ENCODE peak calls at places on chromosomes 1 and 21, in nine cellular contexts. J is upper lobe of left lung, V is heart left ventricle, R is endothelial cell of umbilical vein, A is right lobe of liver, P is tibial nerve, O is erythroblast, W is GM12891, E is body of pancreas. D is an unnamed sample.
A peak's percentile ranks its signal among the peaks of the same experiment; 100 is the strongest.

GRCh38 chr1:5099558-5099957 is 445.1 kb downstream of the AJAP1 start:
- DNase-seq in V (no peak), R (no peak), O (no peak), A (no peak), W (no peak), P (no peak), J (peak; percentile 26), E (no peak), D (no peak)

GRCh38 chr21:45549670-45550463 is 7.6 kb upstream of the SLC19A1 start:
- DNase-seq in V (peak; percentile 67), J (peak; percentile 63), O (no peak), P (no peak), W (no peak), E (peak; percentile 10), R (no peak), A (peak; percentile 67), D (peak; percentile 23)

GRCh38 chr1:24100945-24101737 is 10.8 kb downstream of the MYOM3 start:
- DNase-seq in W (no peak), R (no peak), P (no peak), V (peak; percentile 10), E (no peak), A (no peak), J (no peak), O (no peak), D (no peak)

GRCh38 chr1:186772228-186772627 is 56.5 kb upstream of the PLA2G4A start:
- DNase-seq in J (no peak), R (no peak), W (no peak), A (no peak), P (no peak), O (no peak), E (no peak), V (no peak), D (no peak)

GRCh38 chr1:111690306-111690617 is 48.9 kb downstream of the INKA2 start:
- DNase-seq in O (no peak), V (no peak), E (peak; percentile 73), W (no peak), P (no peak), R (peak; percentile 75), J (peak; percentile 55), A (no peak), D (peak; percentile 54)

GRCh38 chr1:203351037-203351625 is at the start of gene FMOD:
- DNase-seq in O (no peak), W (no peak), R (no peak), J (no peak), P (peak; percentile 48), A (no peak), V (no peak), E (peak; percentile 67), D (peak; percentile 78)

GRCh38 chr1:157040802-157041201 is 4.7 kb downstream of the ARHGEF11 start:
- DNase-seq in R (peak; percentile 14), P (no peak), J (no peak), O (no peak), A (no peak), W (no peak), V (no peak), E (no peak), D (no peak)

GRCh38 chr1:65431111-65431705 is 10.7 kb downstream of the LEPR start:
- DNase-seq in E (no peak), R (peak; percentile 79), W (no peak), O (peak; percentile 80), J (no peak), A (no peak), V (no peak), P (no peak), D (no peak)

GRCh38 chr1:15323989-15324866 is 77.2 kb downstream of the FHAD1 start:
- DNase-seq in P (no peak), A (no peak), W (no peak), J (no peak), V (no peak), E (no peak), R (no peak), O (no peak), D (no peak)

GRCh38 chr1:11273595-11274234 is 717 bp downstream of the UBIAD1 start:
- DNase-seq in O (peak; percentile 70), E (no peak), P (no peak), W (no peak), V (no peak), A (no peak), J (no peak), R (no peak), D (no peak)

GRCh38 chr1:160883586-160883985 is 1.4 kb downstream of the ITLN1 start:
- DNase-seq in P (no peak), E (no peak), W (no peak), R (no peak), V (no peak), J (no peak), A (no peak), O (no peak), D (no peak)

GRCh38 chr1:238279694-238280380 is 389.1 kb upstream of the ZP4 start:
- DNase-seq in P (no peak), V (no peak), W (no peak), A (no peak), E (no peak), J (no peak), O (no peak), R (no peak), D (no peak)

GRCh38 chr1:21077085-21077484 is 99.6 kb downstream of the EIF4G3 start:
- DNase-seq in R (peak; percentile 77), P (no peak), W (no peak), E (no peak), J (peak; percentile 51), O (no peak), V (no peak), A (no peak), D (no peak)

GRCh38 chr1:30887485-30888315 is 20.9 kb downstream of the SDC3 start:
- DNase-seq in O (peak; percentile 51), E (no peak), P (no peak), R (no peak), J (no peak), W (no peak), V (no peak), A (no peak), D (no peak)

DNA sequence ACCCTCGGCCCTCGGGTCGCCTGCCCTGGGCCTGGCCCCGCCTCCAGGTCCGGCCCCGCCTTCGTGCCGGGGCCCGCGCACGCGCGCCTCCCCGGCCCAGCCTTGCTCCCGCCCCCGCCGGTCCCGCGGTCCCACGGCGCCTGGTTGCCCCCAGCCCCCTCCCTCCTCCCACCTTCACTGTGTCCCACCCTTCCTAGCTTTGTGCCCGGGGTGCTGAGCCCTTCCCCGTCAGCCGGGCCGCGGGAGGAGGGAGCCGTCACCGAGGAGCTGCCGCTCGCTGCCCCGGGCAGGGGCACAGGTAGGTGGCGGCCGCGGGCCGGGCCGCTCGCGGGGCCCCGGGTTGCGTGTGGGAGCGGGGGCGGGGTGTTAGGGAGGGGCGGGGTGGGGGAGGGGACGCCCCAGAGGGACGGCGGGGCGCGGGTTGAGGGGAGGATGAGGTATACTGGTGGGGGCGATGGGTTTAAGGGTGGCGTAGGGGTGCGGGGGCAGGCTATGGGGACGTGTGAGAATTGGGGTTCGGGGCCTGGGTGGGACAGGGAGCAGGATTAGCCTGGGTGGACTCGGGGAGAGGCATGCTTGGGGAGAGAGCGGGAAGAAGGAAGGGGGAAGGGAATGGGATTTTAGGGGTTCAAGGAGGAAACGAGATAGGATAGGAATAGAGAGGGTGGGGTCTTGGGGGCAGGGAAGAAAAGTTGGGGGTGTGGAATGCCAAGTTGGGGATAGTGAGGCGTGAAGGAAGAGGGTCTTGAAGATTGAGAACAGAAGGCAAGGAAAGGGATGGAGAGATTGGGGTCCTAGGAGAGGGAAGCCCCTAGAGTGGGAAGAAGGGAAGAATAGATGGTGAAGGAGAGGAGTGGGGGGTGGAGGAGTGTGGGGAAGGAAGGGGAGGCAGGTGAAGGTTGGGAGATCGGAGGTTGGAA is at the start of gene LRRC42:
- DNase-seq in W (no peak), V (no peak), A (no peak), P (no peak), J (no peak), E (peak; percentile 74), O (peak; percentile 97), R (no peak), D (no peak)
- TF ChIP-seq POLR2A in W (no peak), V (no peak), A (no peak), P (no peak), J (no peak), E (no peak), O (no peak), R (no peak), D (no peak)

GRCh38 chr1:119139857-119140176 is 636 bp downstream of the WARS2 start:
- DNase-seq in O (no peak), V (no peak), E (no peak), J (peak; percentile 28), A (no peak), P (peak; percentile 15), W (no peak), R (no peak), D (no peak)
- TF ChIP-seq POLR2A in O (no peak), V (no peak), E (no peak), J (no peak), A (no peak), P (no peak), W (no peak), R (no peak), D (no peak)

DNA sequence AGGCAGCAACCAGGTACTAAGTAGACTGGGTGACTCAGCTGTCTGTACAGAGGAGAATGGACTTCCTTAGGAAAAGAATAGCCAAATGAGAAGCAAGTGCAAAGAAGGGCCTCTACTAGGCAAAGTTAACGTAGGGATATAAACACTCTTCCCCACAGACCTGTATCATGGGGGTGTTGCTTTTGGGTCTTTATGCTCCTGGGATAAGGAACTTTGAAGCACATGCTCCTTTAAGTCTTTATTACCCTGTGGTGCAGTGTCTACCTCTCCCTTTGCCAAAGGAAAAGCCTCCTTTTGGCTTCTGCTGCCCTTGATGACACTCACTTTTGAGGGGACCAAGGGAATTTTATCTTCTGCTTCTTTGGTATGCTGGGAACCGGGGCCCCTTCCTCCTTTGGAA is 5.0 kb downstream of the RFX5 start:
- DNase-seq in A (no peak), R (no peak), V (no peak), J (no peak), E (no peak), W (no peak), P (no peak), O (no peak), D (no peak)
- TF ChIP-seq POLR2A in A (no peak), R (no peak), V (no peak), J (no peak), E (no peak), W (peak; percentile 52), P (no peak), O (no peak), D (no peak)

DNA sequence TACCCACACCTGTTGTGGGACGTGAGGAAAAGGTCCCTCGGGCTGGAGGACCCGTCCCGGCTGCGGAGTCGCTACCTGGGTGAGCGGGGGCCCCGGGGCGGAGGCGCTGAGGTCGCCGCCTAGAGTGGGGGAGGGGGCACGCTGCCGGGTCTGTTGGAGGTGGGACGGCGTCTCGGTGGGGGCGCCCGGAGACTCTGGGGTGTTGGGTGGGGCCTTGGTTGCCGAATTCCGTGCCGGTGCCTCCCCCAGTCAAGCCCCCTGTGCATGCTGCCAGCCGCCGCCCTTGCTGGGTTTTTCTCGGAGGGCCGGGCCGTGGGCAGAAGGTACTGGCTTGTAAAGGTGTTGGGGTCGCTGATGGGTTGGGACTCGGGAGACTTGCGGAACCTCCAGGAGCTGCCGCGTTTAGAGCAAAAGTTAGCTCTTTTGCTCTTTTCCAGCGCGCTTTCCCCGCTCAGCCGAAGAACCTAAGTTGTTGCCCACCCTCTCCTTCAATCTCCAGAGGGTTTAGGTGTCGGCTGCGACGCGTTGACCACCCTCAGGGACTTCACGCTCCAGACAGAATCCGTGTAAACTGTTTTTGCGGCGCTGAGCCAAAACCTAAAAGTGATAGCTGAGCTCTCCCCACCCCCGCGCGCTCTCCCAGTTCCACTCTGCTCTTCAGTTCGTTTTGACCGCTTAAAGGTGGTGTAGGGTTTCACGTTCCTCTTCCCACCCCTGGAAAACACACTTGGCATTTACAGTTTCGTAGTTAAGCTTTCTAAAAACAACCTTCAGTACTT is at the start of gene MPC2:
- DNase-seq in A (peak; percentile 83), P (peak; percentile 49), E (peak; percentile 69), V (peak; percentile 79), W (peak; percentile 41), R (peak; percentile 71), J (peak; percentile 83), O (peak; percentile 87), D (peak; percentile 83)
- TF ChIP-seq POLR2A in A (peak; percentile 19), P (no peak), E (no peak), V (no peak), W (peak; percentile 63), R (no peak), J (no peak), O (peak; percentile 82), D (peak; percentile 39)